ENCODE peak calls at places on chromosomes 2 and 18, in ten cellular contexts. One of them, this sample, is unnamed.

GRCh38 chr2:3097804-3098203 is 279.8 kb downstream of the EIPR1 start:
- DNase-seq in right cardiac atrium: no peak
- DNase-seq in A549: no peak
- DNase-seq in caudate nucleus: no peak
- DNase-seq in H9: peak
- DNase-seq in cardiac muscle cell: no peak
- DNase-seq in hepatocyte: no peak
- DNase-seq in fibroblast of lung: no peak
- DNase-seq in RWPE1: no peak
- DNase-seq in CD8-positive, alpha-beta T cell: no peak
- DNase-seq in this sample: no peak

GRCh38 chr18:50099725-50100414 is 95.1 kb downstream of the MYO5B start:
- DNase-seq in A549: no peak
- DNase-seq in fibroblast of lung: peak
- DNase-seq in RWPE1: peak
- DNase-seq in cardiac muscle cell: no peak
- DNase-seq in hepatocyte: peak
- DNase-seq in right cardiac atrium: no peak
- DNase-seq in CD8-positive, alpha-beta T cell: no peak
- DNase-seq in caudate nucleus: no peak
- DNase-seq in H9: no peak
- DNase-seq in this sample: no peak

GRCh38 chr2:43057026-43057741 is 169.2 kb downstream of the ZFP36L2 start:
- DNase-seq in cardiac muscle cell: no peak
- DNase-seq in A549: no peak
- DNase-seq in hepatocyte: no peak
- DNase-seq in H9: no peak
- DNase-seq in fibroblast of lung: no peak
- DNase-seq in CD8-positive, alpha-beta T cell: no peak
- DNase-seq in RWPE1: no peak
- DNase-seq in right cardiac atrium: peak
- DNase-seq in caudate nucleus: peak
- DNase-seq in this sample: peak

GRCh38 chr18:48342125-48342524 is 67.1 kb downstream of the ZBTB7C start:
- DNase-seq in RWPE1: no peak
- DNase-seq in caudate nucleus: peak
- DNase-seq in right cardiac atrium: no peak
- DNase-seq in A549: no peak
- DNase-seq in H9: no peak
- DNase-seq in cardiac muscle cell: no peak
- DNase-seq in CD8-positive, alpha-beta T cell: no peak
- DNase-seq in fibroblast of lung: no peak
- DNase-seq in hepatocyte: no peak
- DNase-seq in this sample: no peak

GRCh38 chr2:49335546-49335945 is 181.2 kb upstream of the FSHR start:
- DNase-seq in H9: no peak
- DNase-seq in caudate nucleus: no peak
- DNase-seq in right cardiac atrium: no peak
- DNase-seq in CD8-positive, alpha-beta T cell: no peak
- DNase-seq in A549: no peak
- DNase-seq in cardiac muscle cell: no peak
- DNase-seq in RWPE1: no peak
- DNase-seq in hepatocyte: no peak
- DNase-seq in fibroblast of lung: no peak
- DNase-seq in this sample: no peak

GRCh38 chr2:120301289-120301688 is 44.6 kb upstream of the INHBB start:
- DNase-seq in right cardiac atrium: no peak
- DNase-seq in caudate nucleus: no peak
- DNase-seq in hepatocyte: no peak
- DNase-seq in H9: no peak
- DNase-seq in cardiac muscle cell: no peak
- DNase-seq in RWPE1: no peak
- DNase-seq in CD8-positive, alpha-beta T cell: no peak
- DNase-seq in fibroblast of lung: no peak
- DNase-seq in A549: no peak
- DNase-seq in this sample: no peak

GRCh38 chr18:79486356-79487197 is 90.8 kb downstream of the NFATC1 start:
- DNase-seq in RWPE1: no peak
- DNase-seq in caudate nucleus: no peak
- DNase-seq in CD8-positive, alpha-beta T cell: no peak
- DNase-seq in hepatocyte: no peak
- DNase-seq in fibroblast of lung: no peak
- DNase-seq in A549: no peak
- DNase-seq in cardiac muscle cell: no peak
- DNase-seq in right cardiac atrium: peak
- DNase-seq in H9: no peak
- DNase-seq in this sample: no peak

GRCh38 chr2:106095478-106096392 is 98.4 kb downstream of the UXS1 start:
- DNase-seq in caudate nucleus: no peak
- DNase-seq in RWPE1: no peak
- DNase-seq in H9: no peak
- DNase-seq in CD8-positive, alpha-beta T cell: peak
- DNase-seq in A549: no peak
- DNase-seq in cardiac muscle cell: no peak
- DNase-seq in right cardiac atrium: peak
- DNase-seq in hepatocyte: no peak
- DNase-seq in fibroblast of lung: no peak
- DNase-seq in this sample: no peak

GRCh38 chr2:10273215-10274175 is 29.2 kb upstream of the HPCAL1 start:
- DNase-seq in right cardiac atrium: no peak
- DNase-seq in H9: peak
- DNase-seq in CD8-positive, alpha-beta T cell: no peak
- DNase-seq in A549: no peak
- DNase-seq in caudate nucleus: no peak
- DNase-seq in fibroblast of lung: no peak
- DNase-seq in hepatocyte: no peak
- DNase-seq in cardiac muscle cell: no peak
- DNase-seq in RWPE1: no peak
- DNase-seq in this sample: no peak

GRCh38 chr18:48708807-48709206 is 170.0 kb downstream of the CTIF start:
- DNase-seq in right cardiac atrium: no peak
- DNase-seq in cardiac muscle cell: no peak
- DNase-seq in A549: no peak
- DNase-seq in H9: no peak
- DNase-seq in RWPE1: no peak
- DNase-seq in hepatocyte: no peak
- DNase-seq in fibroblast of lung: no peak
- DNase-seq in CD8-positive, alpha-beta T cell: no peak
- DNase-seq in caudate nucleus: no peak
- DNase-seq in this sample: no peak

GRCh38 chr2:193103064-193103463 is 908.3 kb upstream of the TMEFF2 start:
- DNase-seq in right cardiac atrium: no peak
- DNase-seq in RWPE1: peak
- DNase-seq in fibroblast of lung: peak
- DNase-seq in A549: peak
- DNase-seq in cardiac muscle cell: no peak
- DNase-seq in CD8-positive, alpha-beta T cell: no peak
- DNase-seq in H9: no peak
- DNase-seq in hepatocyte: peak
- DNase-seq in caudate nucleus: no peak
- DNase-seq in this sample: no peak

GRCh38 chr2:210544839-210545238 is 11.6 kb upstream of the CPS1 start:
- DNase-seq in cardiac muscle cell: peak
- DNase-seq in fibroblast of lung: no peak
- DNase-seq in caudate nucleus: no peak
- DNase-seq in RWPE1: no peak
- DNase-seq in right cardiac atrium: no peak
- DNase-seq in A549: no peak
- DNase-seq in hepatocyte: peak
- DNase-seq in H9: no peak
- DNase-seq in CD8-positive, alpha-beta T cell: no peak
- DNase-seq in this sample: no peak

GRCh38 chr2:210548878-210549384 is 7.5 kb upstream of the CPS1 start:
- DNase-seq in A549: peak
- DNase-seq in fibroblast of lung: no peak
- DNase-seq in RWPE1: no peak
- DNase-seq in cardiac muscle cell: no peak
- DNase-seq in caudate nucleus: no peak
- DNase-seq in right cardiac atrium: no peak
- DNase-seq in H9: no peak
- DNase-seq in hepatocyte: no peak
- DNase-seq in CD8-positive, alpha-beta T cell: no peak
- DNase-seq in this sample: no peak

GRCh38 chr2:210548031-210548430 is 8.4 kb upstream of the CPS1 start:
- DNase-seq in cardiac muscle cell: no peak
- DNase-seq in CD8-positive, alpha-beta T cell: no peak
- DNase-seq in fibroblast of lung: no peak
- DNase-seq in caudate nucleus: no peak
- DNase-seq in hepatocyte: no peak
- DNase-seq in right cardiac atrium: no peak
- DNase-seq in RWPE1: no peak
- DNase-seq in A549: no peak
- DNase-seq in H9: no peak
- DNase-seq in this sample: no peak

GRCh38 chr2:210544191-210544590 is 12.2 kb upstream of the CPS1 start:
- DNase-seq in A549: no peak
- DNase-seq in CD8-positive, alpha-beta T cell: no peak
- DNase-seq in caudate nucleus: no peak
- DNase-seq in RWPE1: no peak
- DNase-seq in H9: no peak
- DNase-seq in right cardiac atrium: no peak
- DNase-seq in fibroblast of lung: no peak
- DNase-seq in hepatocyte: no peak
- DNase-seq in cardiac muscle cell: no peak
- DNase-seq in this sample: no peak

GRCh38 chr2:210546424-210547223 is 9.8 kb upstream of the CPS1 start:
- DNase-seq in cardiac muscle cell: peak
- DNase-seq in right cardiac atrium: peak
- DNase-seq in caudate nucleus: peak
- DNase-seq in fibroblast of lung: no peak
- DNase-seq in H9: no peak
- DNase-seq in hepatocyte: peak
- DNase-seq in A549: no peak
- DNase-seq in CD8-positive, alpha-beta T cell: no peak
- DNase-seq in RWPE1: no peak
- DNase-seq in this sample: peak
- H3K27ac ChIP-seq in cardiac muscle cell: no peak
- H3K27ac ChIP-seq in right cardiac atrium: no peak
- H3K27ac ChIP-seq in caudate nucleus: no peak
- H3K27ac ChIP-seq in fibroblast of lung: no peak
- H3K27ac ChIP-seq in H9: no peak
- H3K27ac ChIP-seq in hepatocyte: peak
- H3K27ac ChIP-seq in A549: peak
- H3K27ac ChIP-seq in CD8-positive, alpha-beta T cell: no peak
- H3K27ac ChIP-seq in RWPE1: no peak
- H3K27ac ChIP-seq in this sample: no peak

DNA sequence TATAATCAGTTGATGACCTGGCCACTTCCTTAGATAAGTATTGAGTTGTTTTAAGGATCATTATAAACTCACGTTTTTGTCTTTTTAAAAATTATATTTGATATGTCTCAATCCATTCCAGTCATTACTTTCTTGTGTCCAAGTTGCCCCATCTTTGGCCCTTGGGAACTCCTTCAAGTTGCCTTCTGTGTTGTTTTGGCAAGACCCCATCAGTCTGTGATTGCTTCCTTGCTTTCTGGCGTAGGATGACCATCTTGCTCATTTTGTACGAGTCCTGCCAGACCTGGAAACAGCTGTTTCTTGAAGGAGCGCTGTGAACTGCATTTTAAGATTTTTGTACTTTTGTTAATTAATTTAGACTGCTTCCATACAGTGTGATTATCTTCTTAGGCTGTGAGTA is 68.9 kb upstream of the ITM2C start:
- DNase-seq in hepatocyte: no peak
- DNase-seq in caudate nucleus: no peak
- DNase-seq in right cardiac atrium: peak
- DNase-seq in fibroblast of lung: no peak
- DNase-seq in RWPE1: no peak
- DNase-seq in CD8-positive, alpha-beta T cell: no peak
- DNase-seq in A549: no peak
- DNase-seq in H9: no peak
- DNase-seq in cardiac muscle cell: no peak
- DNase-seq in this sample: no peak
- H3K27ac ChIP-seq in hepatocyte: peak
- H3K27ac ChIP-seq in caudate nucleus: no peak
- H3K27ac ChIP-seq in right cardiac atrium: no peak
- H3K27ac ChIP-seq in fibroblast of lung: peak
- H3K27ac ChIP-seq in RWPE1: no peak
- H3K27ac ChIP-seq in CD8-positive, alpha-beta T cell: no peak
- H3K27ac ChIP-seq in A549: no peak
- H3K27ac ChIP-seq in H9: no peak
- H3K27ac ChIP-seq in cardiac muscle cell: no peak
- H3K27ac ChIP-seq in this sample: no peak

DNA sequence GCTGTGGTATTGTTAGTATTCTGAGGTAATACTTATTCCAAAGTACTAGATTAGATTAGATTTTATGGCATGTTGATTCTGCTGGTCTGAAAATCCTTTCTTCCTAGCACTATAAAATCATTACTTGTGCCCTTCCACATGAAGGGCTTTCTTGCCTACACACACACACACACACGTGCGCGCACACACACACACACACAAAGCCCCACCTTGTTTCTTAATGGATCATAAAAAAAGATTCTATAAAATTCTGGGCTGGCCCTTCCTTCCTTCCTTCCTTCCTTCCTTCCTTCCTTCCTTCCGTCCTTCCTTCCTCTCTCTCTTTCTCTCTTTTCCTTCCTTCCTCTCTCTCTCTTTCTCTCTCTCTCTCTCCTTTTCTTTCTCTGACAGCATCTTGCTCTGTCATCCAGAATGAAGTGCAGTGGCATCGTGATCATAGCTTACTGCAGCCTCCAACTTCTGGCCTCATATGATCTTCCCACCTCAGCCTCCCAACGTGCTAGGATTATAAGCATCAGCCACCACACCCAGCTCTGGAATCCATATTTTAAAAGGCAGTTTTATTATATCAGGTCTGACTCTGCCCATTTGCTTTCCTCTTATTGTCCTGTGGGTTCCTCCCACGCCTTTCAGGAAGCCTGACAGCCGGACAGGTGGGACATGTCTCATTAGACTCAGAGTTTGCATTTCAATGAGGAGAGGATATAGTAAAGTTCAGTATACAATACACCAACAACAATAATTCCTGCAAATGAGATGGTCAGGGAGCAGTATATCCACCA is 321.1 kb downstream of the PIK3C3 start:
- DNase-seq in right cardiac atrium: no peak
- DNase-seq in A549: no peak
- DNase-seq in hepatocyte: no peak
- DNase-seq in CD8-positive, alpha-beta T cell: no peak
- DNase-seq in RWPE1: no peak
- DNase-seq in H9: no peak
- DNase-seq in fibroblast of lung: no peak
- DNase-seq in cardiac muscle cell: no peak
- DNase-seq in caudate nucleus: no peak
- DNase-seq in this sample: no peak
- H3K27ac ChIP-seq in right cardiac atrium: no peak
- H3K27ac ChIP-seq in A549: no peak
- H3K27ac ChIP-seq in hepatocyte: peak
- H3K27ac ChIP-seq in CD8-positive, alpha-beta T cell: no peak
- H3K27ac ChIP-seq in RWPE1: no peak
- H3K27ac ChIP-seq in H9: no peak
- H3K27ac ChIP-seq in fibroblast of lung: no peak
- H3K27ac ChIP-seq in cardiac muscle cell: no peak
- H3K27ac ChIP-seq in caudate nucleus: no peak
- H3K27ac ChIP-seq in this sample: no peak

DNA sequence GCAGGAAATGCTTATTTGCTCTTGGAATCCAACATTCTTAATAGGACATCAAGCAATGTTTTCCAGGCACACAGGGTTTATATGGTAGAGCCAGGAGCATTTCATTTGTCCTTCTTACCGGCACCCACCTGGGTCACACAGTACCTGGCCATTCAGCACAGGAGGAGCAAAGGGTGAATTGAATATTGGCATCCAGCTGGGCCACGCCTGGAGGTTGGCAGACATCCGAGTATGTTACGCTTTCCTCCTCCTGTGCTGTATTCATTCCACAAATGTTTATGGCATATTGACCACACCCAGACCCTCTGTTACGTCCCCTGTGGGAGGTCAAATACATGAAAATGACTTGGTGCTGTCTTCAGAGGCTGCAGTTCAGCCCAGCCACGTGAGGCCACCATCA is 206.2 kb downstream of the RTP5 start:
- DNase-seq in A549: no peak
- DNase-seq in H9: no peak
- DNase-seq in right cardiac atrium: no peak
- DNase-seq in caudate nucleus: no peak
- DNase-seq in fibroblast of lung: no peak
- DNase-seq in cardiac muscle cell: no peak
- DNase-seq in CD8-positive, alpha-beta T cell: no peak
- DNase-seq in RWPE1: no peak
- DNase-seq in hepatocyte: no peak
- DNase-seq in this sample: no peak
- H3K27ac ChIP-seq in A549: no peak
- H3K27ac ChIP-seq in H9: no peak
- H3K27ac ChIP-seq in right cardiac atrium: no peak
- H3K27ac ChIP-seq in caudate nucleus: no peak
- H3K27ac ChIP-seq in fibroblast of lung: no peak
- H3K27ac ChIP-seq in cardiac muscle cell: no peak
- H3K27ac ChIP-seq in CD8-positive, alpha-beta T cell: no peak
- H3K27ac ChIP-seq in RWPE1: peak
- H3K27ac ChIP-seq in hepatocyte: no peak
- H3K27ac ChIP-seq in this sample: no peak